ENCODE peak calls at places on chromosomes 12 and 14, in seven cellular contexts. One of them, this sample, is unnamed. For H3K4me1, the result is how much of the 10 kb centered on the place peaks cover.

GRCh38 chr12:118274066-118274465 is 98.6 kb downstream of the TAOK3 start:
- DNase-seq in effector memory CD4-positive, alpha-beta T cell: no peak
- DNase-seq in ovary: no peak
- DNase-seq in right cardiac atrium: no peak
- DNase-seq in left ventricle myocardium inferior: no peak
- DNase-seq in adrenal gland: no peak
- DNase-seq in A549: no peak
- DNase-seq in this sample: no peak

GRCh38 chr12:58781609-58782008 is 138.7 kb downstream of the LRIG3 start:
- DNase-seq in left ventricle myocardium inferior: no peak
- DNase-seq in adrenal gland: no peak
- DNase-seq in ovary: no peak
- DNase-seq in A549: no peak
- DNase-seq in effector memory CD4-positive, alpha-beta T cell: no peak
- DNase-seq in right cardiac atrium: peak
- DNase-seq in this sample: no peak

GRCh38 chr14:93857500-93857899 is 69.2 kb upstream of the PRIMA1 start:
- DNase-seq in right cardiac atrium: peak
- DNase-seq in ovary: no peak
- DNase-seq in effector memory CD4-positive, alpha-beta T cell: no peak
- DNase-seq in left ventricle myocardium inferior: no peak
- DNase-seq in A549: no peak
- DNase-seq in adrenal gland: no peak
- DNase-seq in this sample: no peak

GRCh38 chr12:57992001-57992400 is 50.6 kb downstream of the ATP23 start:
- DNase-seq in adrenal gland: no peak
- DNase-seq in left ventricle myocardium inferior: no peak
- DNase-seq in ovary: no peak
- DNase-seq in A549: no peak
- DNase-seq in right cardiac atrium: no peak
- DNase-seq in effector memory CD4-positive, alpha-beta T cell: no peak
- DNase-seq in this sample: no peak

GRCh38 chr12:33671676-33672075 is 232.1 kb upstream of the SYT10 start:
- DNase-seq in A549: no peak
- DNase-seq in adrenal gland: no peak
- DNase-seq in ovary: no peak
- DNase-seq in effector memory CD4-positive, alpha-beta T cell: no peak
- DNase-seq in left ventricle myocardium inferior: no peak
- DNase-seq in right cardiac atrium: no peak
- DNase-seq in this sample: no peak

GRCh38 chr14:105864651-105865265 is 338.4 kb downstream of the TMEM121 start:
- DNase-seq in right cardiac atrium: no peak
- DNase-seq in left ventricle myocardium inferior: peak
- DNase-seq in effector memory CD4-positive, alpha-beta T cell: no peak
- DNase-seq in A549: no peak
- DNase-seq in adrenal gland: peak
- DNase-seq in ovary: peak
- DNase-seq in this sample: no peak

GRCh38 chr12:62799766-62800406 is 135.1 kb downstream of the PPM1H start:
- DNase-seq in ovary: no peak
- DNase-seq in left ventricle myocardium inferior: no peak
- DNase-seq in effector memory CD4-positive, alpha-beta T cell: no peak
- DNase-seq in A549: no peak
- DNase-seq in right cardiac atrium: no peak
- DNase-seq in adrenal gland: no peak
- DNase-seq in this sample: no peak

GRCh38 chr12:52879394-52880351 is 25.2 kb downstream of the KRT8 start:
- DNase-seq in ovary: peak
- DNase-seq in right cardiac atrium: peak
- DNase-seq in A549: peak
- DNase-seq in adrenal gland: peak
- DNase-seq in left ventricle myocardium inferior: peak
- DNase-seq in effector memory CD4-positive, alpha-beta T cell: peak
- DNase-seq in this sample: peak

GRCh38 chr12:2339022-2339431 is 286.2 kb downstream of the CACNA1C start:
- DNase-seq in A549: no peak
- DNase-seq in effector memory CD4-positive, alpha-beta T cell: no peak
- DNase-seq in adrenal gland: no peak
- DNase-seq in ovary: no peak
- DNase-seq in right cardiac atrium: no peak
- DNase-seq in left ventricle myocardium inferior: no peak
- DNase-seq in this sample: no peak

GRCh38 chr12:5377997-5378596 is 53.8 kb upstream of the NTF3 start:
- DNase-seq in adrenal gland: no peak
- DNase-seq in ovary: no peak
- DNase-seq in right cardiac atrium: no peak
- DNase-seq in left ventricle myocardium inferior: no peak
- DNase-seq in A549: no peak
- DNase-seq in effector memory CD4-positive, alpha-beta T cell: no peak
- DNase-seq in this sample: no peak

GRCh38 chr12:8699714-8700113 is 1.9 kb downstream of the RIMKLB start:
- DNase-seq in left ventricle myocardium inferior: no peak
- DNase-seq in right cardiac atrium: no peak
- DNase-seq in ovary: no peak
- DNase-seq in effector memory CD4-positive, alpha-beta T cell: no peak
- DNase-seq in adrenal gland: no peak
- DNase-seq in A549: no peak
- DNase-seq in this sample: no peak

GRCh38 chr12:32051511-32052299 is 54.9 kb upstream of the BICD1 start:
- DNase-seq in left ventricle myocardium inferior: no peak
- DNase-seq in ovary: no peak
- DNase-seq in effector memory CD4-positive, alpha-beta T cell: no peak
- DNase-seq in A549: peak
- DNase-seq in adrenal gland: peak
- DNase-seq in right cardiac atrium: no peak
- DNase-seq in this sample: no peak

GRCh38 chr12:57175428-57176138 is 28.2 kb upstream of the LRP1-AS start:
- DNase-seq in left ventricle myocardium inferior: peak
- DNase-seq in adrenal gland: peak
- DNase-seq in effector memory CD4-positive, alpha-beta T cell: peak
- DNase-seq in ovary: peak
- DNase-seq in right cardiac atrium: peak
- DNase-seq in A549: peak
- DNase-seq in this sample: peak

GRCh38 chr14:89444536-89445125 is 27.6 kb upstream of the FOXN3 start:
- DNase-seq in effector memory CD4-positive, alpha-beta T cell: no peak
- DNase-seq in right cardiac atrium: no peak
- DNase-seq in left ventricle myocardium inferior: no peak
- DNase-seq in ovary: no peak
- DNase-seq in adrenal gland: no peak
- DNase-seq in A549: no peak
- DNase-seq in this sample: no peak

GRCh38 chr12:2301531-2302461 is 249.0 kb downstream of the CACNA1C start:
- DNase-seq in right cardiac atrium: peak
- DNase-seq in effector memory CD4-positive, alpha-beta T cell: no peak
- DNase-seq in ovary: peak
- DNase-seq in A549: no peak
- DNase-seq in left ventricle myocardium inferior: peak
- DNase-seq in adrenal gland: peak
- DNase-seq in this sample: no peak

GRCh38 chr14:72559227-72559626 is 334.7 kb downstream of the DPF3 start:
- DNase-seq in effector memory CD4-positive, alpha-beta T cell: no peak
- DNase-seq in adrenal gland: no peak
- DNase-seq in A549: no peak
- DNase-seq in right cardiac atrium: no peak
- DNase-seq in left ventricle myocardium inferior: no peak
- DNase-seq in ovary: no peak
- DNase-seq in this sample: no peak

GRCh38 chr14:42110167-42110566 is 503.5 kb downstream of the LRFN5 start:
- DNase-seq in ovary: no peak
- DNase-seq in effector memory CD4-positive, alpha-beta T cell: no peak
- DNase-seq in adrenal gland: no peak
- DNase-seq in left ventricle myocardium inferior: no peak
- DNase-seq in A549: peak
- DNase-seq in right cardiac atrium: no peak
- DNase-seq in this sample: no peak

GRCh38 chr12:13465641-13466040 is 269.1 kb downstream of the EMP1 start:
- DNase-seq in left ventricle myocardium inferior: peak
- DNase-seq in adrenal gland: no peak
- DNase-seq in A549: no peak
- DNase-seq in effector memory CD4-positive, alpha-beta T cell: no peak
- DNase-seq in ovary: no peak
- DNase-seq in right cardiac atrium: peak
- DNase-seq in this sample: no peak

GRCh38 chr14:100069161-100069800 is 4.1 kb downstream of the EVL start:
- DNase-seq in left ventricle myocardium inferior: no peak
- DNase-seq in effector memory CD4-positive, alpha-beta T cell: no peak
- DNase-seq in adrenal gland: no peak
- DNase-seq in A549: no peak
- DNase-seq in ovary: no peak
- DNase-seq in right cardiac atrium: no peak
- DNase-seq in this sample: no peak

GRCh38 chr14:43803076-43803689 is 703.9 kb downstream of the FSCB start:
- DNase-seq in effector memory CD4-positive, alpha-beta T cell: no peak
- DNase-seq in A549: no peak
- DNase-seq in right cardiac atrium: no peak
- DNase-seq in ovary: no peak
- DNase-seq in left ventricle myocardium inferior: no peak
- DNase-seq in adrenal gland: no peak
- DNase-seq in this sample: no peak

GRCh38 chr12:100826323-100826722 is 31.7 kb downstream of the ANO4 start:
- DNase-seq in adrenal gland: peak
- DNase-seq in left ventricle myocardium inferior: peak
- DNase-seq in right cardiac atrium: peak
- DNase-seq in A549: peak
- DNase-seq in ovary: peak
- DNase-seq in effector memory CD4-positive, alpha-beta T cell: no peak
- DNase-seq in this sample: no peak

GRCh38 chr14:39005044-39005736 is 97.8 kb downstream of the SEC23A start:
- DNase-seq in right cardiac atrium: peak
- DNase-seq in A549: no peak
- DNase-seq in adrenal gland: no peak
- DNase-seq in effector memory CD4-positive, alpha-beta T cell: no peak
- DNase-seq in left ventricle myocardium inferior: peak
- DNase-seq in ovary: no peak
- DNase-seq in this sample: no peak

GRCh38 chr12:70068743-70069142 is 174.5 kb upstream of the CNOT2 start:
- DNase-seq in ovary: no peak
- DNase-seq in adrenal gland: no peak
- DNase-seq in left ventricle myocardium inferior: no peak
- DNase-seq in A549: no peak
- DNase-seq in right cardiac atrium: no peak
- DNase-seq in effector memory CD4-positive, alpha-beta T cell: no peak
- DNase-seq in this sample: no peak

GRCh38 chr12:11863478-11863906 is 207.2 kb upstream of the BCL2L14 start:
- DNase-seq in A549: no peak
- DNase-seq in ovary: peak
- DNase-seq in right cardiac atrium: peak
- DNase-seq in effector memory CD4-positive, alpha-beta T cell: no peak
- DNase-seq in adrenal gland: peak
- DNase-seq in left ventricle myocardium inferior: peak
- DNase-seq in this sample: no peak

DNA sequence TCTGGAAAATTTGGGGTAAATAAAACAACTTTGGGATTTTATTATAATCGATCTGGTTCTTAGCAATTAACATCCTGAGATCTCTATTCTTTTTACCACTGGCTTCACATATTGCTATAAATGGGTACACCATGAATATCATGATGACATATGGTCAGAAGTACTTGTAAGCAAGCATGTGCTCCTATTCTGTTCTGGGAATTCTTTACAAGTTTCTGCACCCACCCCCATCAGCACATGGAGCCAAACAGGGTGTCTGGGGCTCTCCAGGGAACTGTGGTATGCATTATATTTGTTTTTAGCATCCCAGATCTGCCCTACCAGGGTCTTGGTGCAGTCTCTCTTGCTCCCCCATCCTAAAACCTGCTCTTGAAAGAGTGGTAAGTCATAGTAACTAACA is 31.3 kb downstream of the DMAC2L start:
- DNase-seq in left ventricle myocardium inferior: no peak
- DNase-seq in effector memory CD4-positive, alpha-beta T cell: no peak
- DNase-seq in right cardiac atrium: no peak
- DNase-seq in ovary: no peak
- DNase-seq in A549: no peak
- DNase-seq in adrenal gland: no peak
- DNase-seq in this sample: no peak
- H3K4me1 ChIP-seq in left ventricle myocardium inferior: under half
- H3K4me1 ChIP-seq in effector memory CD4-positive, alpha-beta T cell: under half
- H3K4me1 ChIP-seq in right cardiac atrium: under half
- H3K4me1 ChIP-seq in ovary: under half
- H3K4me1 ChIP-seq in A549: under half
- H3K4me1 ChIP-seq in adrenal gland: under half
- H3K4me1 ChIP-seq in this sample: under half

DNA sequence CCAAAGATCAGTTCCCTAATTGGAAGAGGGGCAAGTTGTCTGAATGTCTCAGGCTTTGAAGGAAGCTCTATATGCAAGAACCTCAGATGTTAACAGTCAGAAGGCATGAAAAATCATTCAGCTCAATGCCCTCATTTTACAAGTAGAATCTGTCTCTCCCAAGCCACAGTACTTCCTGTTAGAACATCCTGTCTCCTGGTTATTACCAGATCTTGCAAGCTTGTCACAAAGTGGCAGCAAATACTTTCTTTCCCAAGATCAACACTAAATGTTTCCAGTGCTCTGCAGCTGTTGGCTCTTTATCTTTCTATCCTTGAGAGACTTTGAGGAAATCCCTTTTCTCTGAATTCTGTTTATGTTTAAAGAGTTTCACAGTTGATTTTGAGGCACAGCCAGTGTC is 235.5 kb downstream of the AKAP6 start:
- DNase-seq in left ventricle myocardium inferior: no peak
- DNase-seq in A549: no peak
- DNase-seq in right cardiac atrium: no peak
- DNase-seq in adrenal gland: no peak
- DNase-seq in effector memory CD4-positive, alpha-beta T cell: no peak
- DNase-seq in ovary: no peak
- DNase-seq in this sample: peak
- H3K4me1 ChIP-seq in left ventricle myocardium inferior: under half
- H3K4me1 ChIP-seq in A549: under half
- H3K4me1 ChIP-seq in right cardiac atrium: under half
- H3K4me1 ChIP-seq in adrenal gland: under half
- H3K4me1 ChIP-seq in effector memory CD4-positive, alpha-beta T cell: under half
- H3K4me1 ChIP-seq in ovary: under half
- H3K4me1 ChIP-seq in this sample: under half

GRCh38 chr12:101939306-101939705 is 61.9 kb downstream of the DRAM1 start:
- DNase-seq in adrenal gland: no peak
- DNase-seq in A549: no peak
- DNase-seq in effector memory CD4-positive, alpha-beta T cell: no peak
- DNase-seq in left ventricle myocardium inferior: no peak
- DNase-seq in ovary: no peak
- DNase-seq in right cardiac atrium: peak
- DNase-seq in this sample: no peak
- H3K4me1 ChIP-seq in adrenal gland: under half
- H3K4me1 ChIP-seq in A549: under half
- H3K4me1 ChIP-seq in effector memory CD4-positive, alpha-beta T cell: under half
- H3K4me1 ChIP-seq in left ventricle myocardium inferior: under half
- H3K4me1 ChIP-seq in ovary: under half
- H3K4me1 ChIP-seq in right cardiac atrium: under half
- H3K4me1 ChIP-seq in this sample: under half

GRCh38 chr12:3882396-3882795 is 9.2 kb upstream of the PARP11 start:
- DNase-seq in effector memory CD4-positive, alpha-beta T cell: no peak
- DNase-seq in right cardiac atrium: no peak
- DNase-seq in A549: no peak
- DNase-seq in adrenal gland: no peak
- DNase-seq in left ventricle myocardium inferior: no peak
- DNase-seq in ovary: no peak
- DNase-seq in this sample: no peak
- H3K4me1 ChIP-seq in effector memory CD4-positive, alpha-beta T cell: under half
- H3K4me1 ChIP-seq in right cardiac atrium: under half
- H3K4me1 ChIP-seq in A549: under half
- H3K4me1 ChIP-seq in adrenal gland: under half
- H3K4me1 ChIP-seq in left ventricle myocardium inferior: under half
- H3K4me1 ChIP-seq in ovary: under half
- H3K4me1 ChIP-seq in this sample: under half

This sample was measured in CD4-positive, CD25-positive, alpha-beta regulatory T cell.